ENCODE peak calls at places on chromosomes 6 and 20, in five cellular contexts. One of them, this sample, is unnamed.

GRCh38 chr6:106501836-106502447 is 127.4 kb downstream of the RTN4IP1 start:
- DNase-seq in AG04449: no peak
- DNase-seq in BJ: no peak
- DNase-seq in dorsolateral prefrontal cortex: no peak
- DNase-seq in MG63: no peak
- DNase-seq in this sample: no peak

GRCh38 chr20:19504251-19504650 is 253.8 kb upstream of the RIN2 start:
- DNase-seq in MG63: no peak
- DNase-seq in dorsolateral prefrontal cortex: no peak
- DNase-seq in BJ: no peak
- DNase-seq in AG04449: no peak
- DNase-seq in this sample: no peak

GRCh38 chr6:130760006-130760405 is 67.2 kb upstream of the SMLR1 start:
- DNase-seq in MG63: no peak
- DNase-seq in dorsolateral prefrontal cortex: no peak
- DNase-seq in AG04449: no peak
- DNase-seq in BJ: no peak
- DNase-seq in this sample: peak

GRCh38 chr20:24776755-24777271 is 172.3 kb upstream of the CST7 start:
- DNase-seq in BJ: no peak
- DNase-seq in AG04449: no peak
- DNase-seq in MG63: no peak
- DNase-seq in dorsolateral prefrontal cortex: no peak
- DNase-seq in this sample: no peak

GRCh38 chr20:62804632-62805364 is at the start of gene OGFR:
- DNase-seq in BJ: no peak
- DNase-seq in AG04449: no peak
- DNase-seq in dorsolateral prefrontal cortex: no peak
- DNase-seq in MG63: peak
- DNase-seq in this sample: no peak

GRCh38 chr20:31565699-31566331 is 39.3 kb upstream of the ID1 start:
- DNase-seq in BJ: no peak
- DNase-seq in AG04449: no peak
- DNase-seq in MG63: no peak
- DNase-seq in dorsolateral prefrontal cortex: no peak
- DNase-seq in this sample: no peak

GRCh38 chr6:158032354-158032733 is 50.7 kb downstream of the SYNJ2 start:
- DNase-seq in BJ: no peak
- DNase-seq in dorsolateral prefrontal cortex: no peak
- DNase-seq in AG04449: no peak
- DNase-seq in MG63: no peak
- DNase-seq in this sample: no peak

GRCh38 chr6:128024976-128025375 is 124.1 kb upstream of the THEMIS start:
- DNase-seq in BJ: no peak
- DNase-seq in AG04449: no peak
- DNase-seq in MG63: no peak
- DNase-seq in dorsolateral prefrontal cortex: no peak
- DNase-seq in this sample: no peak

GRCh38 chr20:38706482-38706881 is 17.8 kb upstream of the SLC32A1 start:
- DNase-seq in AG04449: no peak
- DNase-seq in dorsolateral prefrontal cortex: no peak
- DNase-seq in MG63: no peak
- DNase-seq in BJ: no peak
- DNase-seq in this sample: no peak

GRCh38 chr6:97885230-97885772 is 602.3 kb upstream of the MMS22L start:
- DNase-seq in BJ: no peak
- DNase-seq in dorsolateral prefrontal cortex: no peak
- DNase-seq in MG63: no peak
- DNase-seq in AG04449: no peak
- DNase-seq in this sample: no peak

GRCh38 chr6:155782320-155782730 is 326.7 kb upstream of the NOX3 start:
- DNase-seq in MG63: peak
- DNase-seq in dorsolateral prefrontal cortex: no peak
- DNase-seq in BJ: peak
- DNase-seq in AG04449: peak
- DNase-seq in this sample: peak

GRCh38 chr6:75334266-75335040 is 49.9 kb upstream of the TMEM30A start:
- DNase-seq in dorsolateral prefrontal cortex: no peak
- DNase-seq in BJ: peak
- DNase-seq in MG63: no peak
- DNase-seq in AG04449: no peak
- DNase-seq in this sample: peak

GRCh38 chr20:25057234-25058050 is 497 bp downstream of the ACSS1 start:
- DNase-seq in BJ: no peak
- DNase-seq in MG63: peak
- DNase-seq in AG04449: no peak
- DNase-seq in dorsolateral prefrontal cortex: peak
- DNase-seq in this sample: no peak

GRCh38 chr6:28003059-28003458 is 46.0 kb downstream of the OR2B6 start:
- DNase-seq in AG04449: no peak
- DNase-seq in dorsolateral prefrontal cortex: no peak
- DNase-seq in MG63: no peak
- DNase-seq in BJ: no peak
- DNase-seq in this sample: no peak

GRCh38 chr6:17519120-17519519 is 81.0 kb upstream of the FAM8A1 start:
- DNase-seq in AG04449: no peak
- DNase-seq in BJ: no peak
- DNase-seq in dorsolateral prefrontal cortex: no peak
- DNase-seq in MG63: peak
- DNase-seq in this sample: no peak

GRCh38 chr20:40749985-40750506 is 61.0 kb upstream of the MAFB start:
- DNase-seq in dorsolateral prefrontal cortex: no peak
- DNase-seq in AG04449: no peak
- DNase-seq in BJ: no peak
- DNase-seq in MG63: no peak
- DNase-seq in this sample: no peak

GRCh38 chr6:155418017-155418749 is 37.5 kb downstream of the NOX3 start:
- DNase-seq in BJ: no peak
- DNase-seq in MG63: peak
- DNase-seq in AG04449: peak
- DNase-seq in dorsolateral prefrontal cortex: no peak
- DNase-seq in this sample: peak

GRCh38 chr6:33424855-33425667 is 5.2 kb downstream of the SYNGAP1 start:
- DNase-seq in BJ: no peak
- DNase-seq in MG63: no peak
- DNase-seq in dorsolateral prefrontal cortex: no peak
- DNase-seq in AG04449: no peak
- DNase-seq in this sample: no peak

GRCh38 chr6:157223021-157223430 is 100.3 kb downstream of the TMEM242 start:
- DNase-seq in MG63: no peak
- DNase-seq in dorsolateral prefrontal cortex: no peak
- DNase-seq in BJ: no peak
- DNase-seq in AG04449: no peak
- DNase-seq in this sample: no peak

GRCh38 chr6:44082872-44083321 is 44.4 kb downstream of the MRPL14 start:
- DNase-seq in AG04449: no peak
- DNase-seq in dorsolateral prefrontal cortex: no peak
- DNase-seq in BJ: no peak
- DNase-seq in MG63: no peak
- DNase-seq in this sample: no peak

GRCh38 chr6:44079672-44080071 is 47.6 kb downstream of the MRPL14 start:
- DNase-seq in dorsolateral prefrontal cortex: no peak
- DNase-seq in AG04449: no peak
- DNase-seq in MG63: no peak
- DNase-seq in BJ: no peak
- DNase-seq in this sample: no peak

GRCh38 chr6:44081753-44082152 is 45.5 kb downstream of the MRPL14 start:
- DNase-seq in AG04449: no peak
- DNase-seq in dorsolateral prefrontal cortex: no peak
- DNase-seq in MG63: no peak
- DNase-seq in BJ: no peak
- DNase-seq in this sample: no peak

GRCh38 chr6:44078795-44079671 is 48.2 kb downstream of the MRPL14 start:
- DNase-seq in BJ: no peak
- DNase-seq in dorsolateral prefrontal cortex: peak
- DNase-seq in AG04449: no peak
- DNase-seq in MG63: peak
- DNase-seq in this sample: no peak

GRCh38 chr6:44080561-44081521 is 46.4 kb downstream of the MRPL14 start:
- DNase-seq in MG63: no peak
- DNase-seq in AG04449: no peak
- DNase-seq in dorsolateral prefrontal cortex: no peak
- DNase-seq in BJ: no peak
- DNase-seq in this sample: no peak
- H3K4me3 ChIP-seq in MG63: no peak
- H3K4me3 ChIP-seq in AG04449: no peak
- H3K4me3 ChIP-seq in dorsolateral prefrontal cortex: no peak
- H3K4me3 ChIP-seq in BJ: no peak
- H3K4me3 ChIP-seq in this sample: no peak

GRCh38 chr6:2896741-2897140 is 6.4 kb downstream of the SERPINB9 start:
- DNase-seq in dorsolateral prefrontal cortex: no peak
- DNase-seq in BJ: no peak
- DNase-seq in AG04449: no peak
- DNase-seq in MG63: no peak
- DNase-seq in this sample: no peak

GRCh38 chr6:2902470-2902762 is 693 bp downstream of the SERPINB9 start:
- DNase-seq in BJ: no peak
- DNase-seq in dorsolateral prefrontal cortex: no peak
- DNase-seq in AG04449: no peak
- DNase-seq in MG63: no peak
- DNase-seq in this sample: no peak

GRCh38 chr6:2900221-2900807 is 2.8 kb downstream of the SERPINB9 start:
- DNase-seq in dorsolateral prefrontal cortex: no peak
- DNase-seq in MG63: no peak
- DNase-seq in BJ: no peak
- DNase-seq in AG04449: no peak
- DNase-seq in this sample: no peak

GRCh38 chr6:2900821-2901644 is 2.1 kb downstream of the SERPINB9 start:
- DNase-seq in MG63: no peak
- DNase-seq in AG04449: no peak
- DNase-seq in dorsolateral prefrontal cortex: peak
- DNase-seq in BJ: no peak
- DNase-seq in this sample: no peak

DNA sequence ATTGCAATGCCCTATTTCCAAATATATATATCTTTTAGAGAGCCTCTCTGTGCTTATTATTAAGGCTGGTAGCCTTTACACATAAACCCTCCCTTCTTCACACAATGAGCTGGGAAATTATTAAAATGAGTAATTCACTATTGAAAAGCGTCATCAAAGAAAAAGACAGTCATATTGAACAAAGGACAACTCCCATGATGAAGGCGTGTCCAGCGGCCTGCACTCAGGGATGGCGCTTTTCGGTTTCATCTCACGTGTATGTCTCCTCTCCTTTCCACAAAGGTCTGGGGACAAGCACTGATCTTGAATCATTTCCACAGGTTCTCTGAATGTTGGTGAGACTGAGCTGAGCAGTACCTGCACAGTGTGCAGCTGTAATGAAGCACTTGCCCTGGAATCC is 3.5 kb downstream of the SERPINB9 start:
- DNase-seq in BJ: no peak
- DNase-seq in AG04449: no peak
- DNase-seq in dorsolateral prefrontal cortex: no peak
- DNase-seq in MG63: no peak
- DNase-seq in this sample: no peak
- H3K4me3 ChIP-seq in BJ: no peak
- H3K4me3 ChIP-seq in AG04449: no peak
- H3K4me3 ChIP-seq in dorsolateral prefrontal cortex: no peak
- H3K4me3 ChIP-seq in MG63: no peak
- H3K4me3 ChIP-seq in this sample: no peak

GRCh38 chr6:121865811-121866210 is 430.4 kb downstream of the GJA1 start:
- DNase-seq in AG04449: no peak
- DNase-seq in BJ: no peak
- DNase-seq in dorsolateral prefrontal cortex: no peak
- DNase-seq in MG63: no peak
- DNase-seq in this sample: no peak

GRCh38 chr6:121867095-121867494 is 431.6 kb downstream of the GJA1 start:
- DNase-seq in BJ: no peak
- DNase-seq in MG63: peak
- DNase-seq in AG04449: no peak
- DNase-seq in dorsolateral prefrontal cortex: no peak
- DNase-seq in this sample: no peak

GRCh38 chr6:121873595-121873994 is 438.1 kb downstream of the GJA1 start:
- DNase-seq in AG04449: no peak
- DNase-seq in MG63: no peak
- DNase-seq in dorsolateral prefrontal cortex: no peak
- DNase-seq in BJ: no peak
- DNase-seq in this sample: no peak

DNA sequence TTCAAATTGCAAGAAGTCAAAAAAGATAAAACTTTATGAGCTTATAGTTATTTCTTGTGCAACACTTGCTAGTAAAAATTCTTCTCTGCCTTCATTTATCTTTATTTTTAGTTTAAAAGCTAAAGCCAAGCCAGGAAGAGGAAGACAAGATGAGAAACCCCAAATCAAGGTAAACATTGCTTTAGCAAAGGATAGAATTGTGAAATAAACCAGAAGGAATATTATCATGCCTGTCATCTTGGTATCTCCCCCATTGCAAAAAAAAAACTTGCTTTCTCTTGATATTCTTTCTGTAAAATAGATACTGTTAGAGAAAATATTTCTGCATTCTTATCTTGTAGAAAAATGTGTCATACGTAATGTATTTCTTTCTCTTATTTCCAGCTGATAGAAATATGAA is 432.7 kb downstream of the GJA1 start:
- DNase-seq in dorsolateral prefrontal cortex: no peak
- DNase-seq in MG63: no peak
- DNase-seq in AG04449: peak
- DNase-seq in BJ: peak
- DNase-seq in this sample: no peak
- H3K4me3 ChIP-seq in dorsolateral prefrontal cortex: no peak
- H3K4me3 ChIP-seq in MG63: no peak
- H3K4me3 ChIP-seq in AG04449: no peak
- H3K4me3 ChIP-seq in BJ: no peak
- H3K4me3 ChIP-seq in this sample: no peak

DNA sequence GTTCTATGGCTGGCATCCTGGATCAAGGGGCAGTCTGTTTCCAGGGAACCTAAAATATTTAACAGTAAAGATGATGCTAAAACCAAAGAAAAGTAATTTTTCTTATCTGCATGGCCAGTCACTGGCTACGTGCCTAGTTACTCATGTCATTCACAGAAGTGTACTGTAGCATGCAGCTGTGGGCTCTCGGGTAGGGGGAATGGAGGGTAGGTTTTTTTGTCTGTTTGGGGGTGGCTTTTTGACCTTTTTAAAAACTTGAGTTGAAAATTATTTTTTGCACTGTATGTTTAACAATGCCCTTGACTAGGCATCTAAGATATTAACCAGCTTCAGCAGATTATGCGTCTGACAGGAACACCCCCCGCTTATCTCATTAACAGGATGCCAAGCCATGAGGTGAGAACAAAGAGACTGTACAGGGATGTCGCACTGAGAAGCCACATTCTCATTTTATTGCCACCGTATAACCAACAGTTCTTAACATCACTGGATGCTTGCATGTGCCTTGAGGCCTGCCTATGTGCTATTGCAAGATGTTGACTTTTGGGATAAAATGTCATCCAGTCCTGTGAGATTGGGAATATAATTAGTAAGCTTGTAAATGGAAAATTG is 30.3 kb upstream of the MAPK13 start:
- DNase-seq in dorsolateral prefrontal cortex: no peak
- DNase-seq in AG04449: no peak
- DNase-seq in BJ: no peak
- DNase-seq in MG63: no peak
- DNase-seq in this sample: no peak
- H3K4me3 ChIP-seq in dorsolateral prefrontal cortex: no peak
- H3K4me3 ChIP-seq in AG04449: no peak
- H3K4me3 ChIP-seq in BJ: no peak
- H3K4me3 ChIP-seq in MG63: no peak
- H3K4me3 ChIP-seq in this sample: no peak

This sample was measured in HFF-Myc.